ENCODE peak calls at places on chromosome 6, in seven cellular contexts. W is upper lobe of right lung, O is neural crest cell, G is natural killer cell, Y is fibroblast of lung, Z is HTR-8/SVneo, U is left ventricle myocardium superior. M is an unnamed sample.

GRCh38 chr6:128710305-128710704 is 172.6 kb upstream of the LAMA2 start:
- DNase-seq in G (no peak), W (no peak), Y (peak), Z (no peak), U (no peak), O (no peak), M (no peak)

GRCh38 chr6:165486183-165487137 is 176.6 kb downstream of the PDE10A start:
- DNase-seq in U (no peak), Y (no peak), G (no peak), Z (no peak), O (no peak), W (no peak), M (no peak)

GRCh38 chr6:42013134-42013516 is 37.2 kb upstream of the TAF8 start:
- DNase-seq in G (no peak), W (no peak), O (no peak), Z (no peak), U (no peak), Y (peak), M (no peak)

GRCh38 chr6:33672808-33673207 is 38.7 kb downstream of the UQCC2 start:
- DNase-seq in U (peak), W (no peak), Z (peak), G (no peak), O (peak), Y (peak), M (peak)

GRCh38 chr6:168414696-168415095 is 26.3 kb upstream of the SMOC2 start:
- DNase-seq in Z (no peak), Y (peak), G (no peak), O (no peak), U (no peak), W (no peak), M (no peak)

GRCh38 chr6:52020961-52021570 is 66.3 kb downstream of the PKHD1 start:
- DNase-seq in Y (peak), Z (peak), G (no peak), W (no peak), U (no peak), O (no peak), M (no peak)

GRCh38 chr6:153096031-153096430 is 35.1 kb downstream of the RGS17 start:
- DNase-seq in Y (peak), O (no peak), W (no peak), Z (no peak), G (no peak), U (no peak), M (no peak)

GRCh38 chr6:139370047-139370706 is 4.3 kb downstream of the CITED2 start:
- DNase-seq in U (no peak), G (no peak), O (no peak), Y (peak), W (no peak), Z (no peak), M (no peak)

GRCh38 chr6:46412662-46413061 is 78.6 kb downstream of the RCAN2 start:
- DNase-seq in O (no peak), Z (no peak), W (no peak), Y (no peak), G (no peak), U (no peak), M (no peak)

GRCh38 chr6:163427498-163428254 is 13.2 kb downstream of the QKI start:
- DNase-seq in G (no peak), U (no peak), W (no peak), O (no peak), Z (peak), Y (peak), M (peak)

GRCh38 chr6:32941412-32941784 is 570 bp upstream of the HLA-DMB start:
- DNase-seq in Z (no peak), W (no peak), O (no peak), U (no peak), Y (no peak), G (peak), M (no peak)

GRCh38 chr6:52130440-52130839 is 43.0 kb upstream of the PKHD1 start:
- DNase-seq in Z (no peak), W (no peak), Y (no peak), U (no peak), O (no peak), G (no peak), M (no peak)

GRCh38 chr6:169427856-169428255 is 174.2 kb upstream of the THBS2 start:
- DNase-seq in Y (peak), Z (peak), U (peak), G (no peak), W (no peak), O (peak), M (peak)

GRCh38 chr6:138105880-138106664 is 1.1 kb downstream of the PERP start:
- DNase-seq in Y (no peak), Z (no peak), G (no peak), O (no peak), U (no peak), W (no peak), M (peak)